ENCODE peak calls at places on chromosomes 3 and 15, in six cellular contexts. O is NCI-H2081, Z is ELR, R is COR-L47, Q is iPS DF 6.9, B is body of pancreas. V is an unnamed sample.

GRCh38 chr3:11711826-11712225 is 68.1 kb upstream of the VGLL4 start:
- DNase-seq in O (no peak), B (no peak), R (no peak), Q (no peak), Z (no peak), V (no peak)

GRCh38 chr15:71800835-71801745 is 9.3 kb upstream of the NR2E3 start:
- DNase-seq in O (peak; percentile 55), R (peak; percentile 47), Z (peak; percentile 82), Q (no peak), B (peak; percentile 55), V (peak; percentile 44)

GRCh38 chr3:141782386-141782932 is 19.3 kb downstream of the GRK7 start:
- DNase-seq in Z (no peak), O (no peak), B (no peak), R (no peak), Q (no peak), V (no peak)

GRCh38 chr3:70982700-70983140 is 600.8 kb downstream of the FOXP1 start:
- DNase-seq in Q (no peak), R (no peak), O (no peak), Z (peak; percentile 84), B (peak; percentile 47), V (no peak)

GRCh38 chr3:43053291-43053690 is 52.6 kb downstream of the POMGNT2 start:
- DNase-seq in R (no peak), O (no peak), Q (no peak), Z (no peak), B (no peak), V (no peak)

GRCh38 chr15:78623786-78624497 is 3.1 kb upstream of the CHRNA3 start:
- DNase-seq in Z (no peak), O (no peak), Q (no peak), B (no peak), R (no peak), V (no peak)

GRCh38 chr15:88635343-88635742 is 3.5 kb upstream of the ISG20 start:
- DNase-seq in Z (no peak), B (no peak), R (no peak), O (no peak), Q (no peak), V (no peak)

GRCh38 chr3:53650424-53650823 is 156.0 kb downstream of the CACNA1D start:
- DNase-seq in B (no peak), O (no peak), Q (no peak), R (no peak), Z (no peak), V (no peak)

GRCh38 chr3:58293516-58293915 is 12.5 kb upstream of the RPP14 start:
- DNase-seq in R (no peak), Q (no peak), Z (no peak), O (no peak), B (no peak), V (no peak)

GRCh38 chr3:11591006-11591360 is 52.7 kb downstream of the VGLL4 start:
- DNase-seq in Q (no peak), O (no peak), R (no peak), B (no peak), Z (peak; percentile 53), V (no peak)

GRCh38 chr15:83733206-83733605 is 79.3 kb downstream of the ADAMTSL3 start:
- DNase-seq in B (no peak), Q (no peak), R (no peak), O (no peak), Z (peak; percentile 13), V (peak; percentile 23)

GRCh38 chr3:123159926-123160635 is 41.7 kb upstream of the SEC22A start:
- DNase-seq in O (no peak), Z (peak; percentile 44), R (no peak), B (no peak), Q (no peak), V (no peak)